ENCODE peak calls at places on chromosomes 5 and 9, in ten cellular contexts. B is left lung, Z is cardiac muscle cell, I is IMR-90, X is lung, M is neural progenitor cell, F is left ventricle myocardium inferior, T is lower lobe of right lung, K is NT2/D1, L is gastrocnemius medialis. Y is an unnamed sample.

GRCh38 chr5:129906177-129906887 is 2.1 kb downstream of the CHSY3 start:
- DNase-seq in M (peak; percentile 42), F (no peak), X (no peak), K (no peak), Z (peak; percentile 71), B (peak; percentile 51), I (no peak), L (no peak), T (no peak), Y (no peak)

GRCh38 chr9:127838375-127839078 is 15.9 kb downstream of the ENG start:
- DNase-seq in K (no peak), L (peak; percentile 43), I (peak; percentile 93), F (peak; percentile 71), Z (peak; percentile 94), M (no peak), B (peak; percentile 92), X (peak; percentile 79), T (peak; percentile 82), Y (peak; percentile 70)

GRCh38 chr5:68680376-68680775 is 413.4 kb upstream of the SLC30A5 start:
- DNase-seq in X (no peak), K (no peak), B (no peak), Z (peak; percentile 46), F (no peak), T (no peak), I (no peak), M (no peak), L (no peak), Y (no peak)

GRCh38 chr9:29548436-29548835 is 1975.2 kb upstream of the C9orf72 start:
- DNase-seq in T (no peak), I (no peak), F (no peak), L (no peak), K (no peak), B (no peak), X (no peak), M (no peak), Z (peak; percentile 21), Y (no peak)

GRCh38 chr9:110820378-110820777 is 151.8 kb downstream of the MUSK start:
- DNase-seq in X (no peak), K (no peak), M (no peak), Z (peak; percentile 49), B (no peak), F (no peak), T (no peak), L (no peak), I (no peak), Y (no peak)

GRCh38 chr5:33890147-33890546 is 1.6 kb downstream of the ADAMTS12 start:
- DNase-seq in I (peak; percentile 41), B (no peak), Z (peak; percentile 33), X (no peak), M (peak; percentile 22), K (no peak), F (no peak), T (no peak), L (no peak), Y (no peak)

GRCh38 chr5:143041972-143042770 is 272.0 kb downstream of the ARHGAP26 start:
- DNase-seq in F (no peak), X (no peak), M (no peak), T (no peak), K (no peak), Z (peak; percentile 45), L (peak; percentile 81), B (no peak), I (peak; percentile 68), Y (no peak)

GRCh38 chr9:124342946-124343485 is 72.2 kb downstream of the PSMB7 start:
- DNase-seq in Z (peak; percentile 84), B (peak; percentile 81), L (peak; percentile 74), M (peak; percentile 75), X (peak; percentile 51), I (peak; percentile 94), T (peak; percentile 54), F (peak; percentile 26), K (no peak), Y (peak; percentile 63)

GRCh38 chr9:125982798-125983406 is 235.7 kb downstream of the PBX3 start:
- DNase-seq in I (no peak), B (no peak), F (no peak), M (no peak), L (no peak), T (no peak), K (no peak), X (no peak), Z (no peak), Y (no peak)

GRCh38 chr9:130304141-130304540 is 38.6 kb downstream of the HMCN2 start:
- DNase-seq in L (no peak), I (no peak), F (no peak), T (no peak), B (no peak), Z (no peak), K (no peak), M (no peak), X (no peak), Y (no peak)
- H3K27me3 ChIP-seq in L (peaks cover 12% of the 10 kb centered on the region), I (peaks cover 69% of the 10 kb centered on the region), F (peaks cover 7% of the 10 kb centered on the region), T (no peaks in the 10 kb centered on the region), B (peaks cover 9% of the 10 kb centered on the region), Z (no peaks in the 10 kb centered on the region), K (no peaks in the 10 kb centered on the region), M (no peaks in the 10 kb centered on the region), X (no peaks in the 10 kb centered on the region), Y (peaks cover 10% of the 10 kb centered on the region)

DNA sequence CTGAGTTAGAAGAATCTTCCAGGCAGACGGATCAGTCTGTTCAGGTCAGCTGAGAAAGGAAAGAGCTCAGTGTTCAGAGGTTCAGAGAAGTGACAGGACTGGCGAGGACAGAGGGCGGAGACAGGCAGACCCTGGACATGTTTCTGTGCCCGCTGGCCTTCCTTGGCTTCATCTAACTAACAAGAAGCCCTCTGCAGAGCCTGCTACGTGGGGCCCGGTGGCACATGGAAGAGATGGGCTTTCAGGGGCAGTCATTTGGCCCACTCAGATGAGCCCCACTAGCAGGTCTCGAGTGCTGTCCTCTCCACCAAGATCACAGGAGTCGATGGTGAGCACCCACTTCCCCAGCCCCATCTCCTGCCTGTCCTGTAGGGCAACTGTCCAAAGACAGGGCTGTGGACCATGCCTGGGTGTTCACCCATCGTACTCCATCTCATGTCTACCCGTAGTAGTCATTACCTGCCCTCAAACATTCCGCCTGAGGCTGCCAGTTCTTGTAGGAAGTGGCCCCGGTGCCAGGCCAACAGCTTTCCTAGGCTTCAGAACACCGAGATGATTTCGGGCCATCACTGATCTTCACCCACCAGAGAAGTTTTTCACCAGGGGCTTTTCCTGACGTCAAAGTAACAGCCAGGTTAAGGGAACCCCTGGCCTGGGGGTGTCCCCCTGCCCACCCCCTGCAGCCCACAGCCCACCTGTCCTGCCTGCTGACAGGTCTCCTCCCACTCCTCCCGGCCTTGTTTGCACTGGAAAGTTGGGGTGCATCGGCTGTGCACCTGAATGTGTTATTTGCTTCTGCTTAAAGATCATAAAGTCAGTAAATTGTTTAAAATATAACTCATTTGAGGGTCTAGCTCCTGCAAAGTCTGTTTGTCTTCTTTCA is 14.0 kb downstream of the IRX2 start:
- DNase-seq in T (no peak), L (no peak), I (no peak), F (no peak), Z (no peak), K (no peak), B (no peak), X (no peak), M (no peak), Y (no peak)
- H3K27me3 ChIP-seq in T (peaks cover 61% of the 10 kb centered on the region), L (peaks cover 48% of the 10 kb centered on the region), I (peaks cover 18% of the 10 kb centered on the region), F (peaks cover 97% of the 10 kb centered on the region), Z (peaks cover 99% of the 10 kb centered on the region), K (peaks cover 4% of the 10 kb centered on the region), B (peaks cover 80% of the 10 kb centered on the region), X (peaks cover 5% of the 10 kb centered on the region), M (peaks cover 64% of the 10 kb centered on the region), Y (peaks cover 2% of the 10 kb centered on the region)

GRCh38 chr5:51389326-51389581 is 6.0 kb downstream of the ISL1 start:
- DNase-seq in L (no peak), Z (no peak), I (no peak), M (peak; percentile 76), X (no peak), B (no peak), K (no peak), T (no peak), F (no peak), Y (no peak)

GRCh38 chr5:51386916-51387853 is 3.9 kb downstream of the ISL1 start:
- DNase-seq in M (peak; percentile 52), T (no peak), L (no peak), Z (no peak), F (no peak), B (peak; percentile 62), K (no peak), I (no peak), X (no peak), Y (no peak)

GRCh38 chr5:51388488-51389325 is 5.5 kb downstream of the ISL1 start:
- DNase-seq in X (no peak), Z (no peak), M (no peak), K (no peak), I (no peak), L (no peak), F (no peak), B (no peak), T (no peak), Y (no peak)

GRCh38 chr5:51389582-51390463 is 6.6 kb downstream of the ISL1 start:
- DNase-seq in Z (no peak), L (no peak), K (no peak), X (no peak), T (no peak), F (no peak), M (no peak), I (no peak), B (peak; percentile 64), Y (no peak)

DNA sequence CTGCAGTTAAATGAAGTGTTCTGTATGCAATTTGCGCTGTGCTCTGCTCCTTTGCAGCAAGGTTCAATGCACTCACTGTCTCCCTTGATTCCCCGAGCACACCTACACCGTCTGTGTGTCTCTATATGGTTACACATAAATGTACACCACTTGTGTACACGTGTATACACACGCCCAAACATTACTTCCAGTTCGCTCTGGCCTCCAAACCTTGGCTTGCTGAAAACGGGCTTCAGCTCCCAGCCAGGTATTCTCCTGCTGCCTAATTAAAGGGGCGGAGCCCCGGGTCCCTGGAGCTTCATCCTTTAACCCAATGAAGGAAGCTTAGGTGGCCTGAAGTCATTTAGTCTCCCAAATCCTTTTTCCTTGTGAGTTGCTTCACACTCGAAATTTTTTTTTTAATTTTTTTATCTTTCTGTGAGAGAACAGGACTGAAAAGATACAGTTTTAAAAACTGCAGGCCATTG is 4.6 kb downstream of the ISL1 start:
- DNase-seq in B (no peak), X (no peak), I (no peak), T (no peak), M (peak; percentile 61), Z (no peak), K (no peak), F (no peak), L (no peak), Y (no peak)
- H3K27me3 ChIP-seq in B (peaks cover 100% of the 10 kb centered on the region), X (peaks cover 31% of the 10 kb centered on the region), I (peaks cover 47% of the 10 kb centered on the region), T (peaks cover 92% of the 10 kb centered on the region), M (peaks cover 99% of the 10 kb centered on the region), Z (peaks cover 36% of the 10 kb centered on the region), K (peaks cover 96% of the 10 kb centered on the region), F (peaks cover 100% of the 10 kb centered on the region), L (peaks cover 78% of the 10 kb centered on the region), Y (no peaks in the 10 kb centered on the region)

DNA sequence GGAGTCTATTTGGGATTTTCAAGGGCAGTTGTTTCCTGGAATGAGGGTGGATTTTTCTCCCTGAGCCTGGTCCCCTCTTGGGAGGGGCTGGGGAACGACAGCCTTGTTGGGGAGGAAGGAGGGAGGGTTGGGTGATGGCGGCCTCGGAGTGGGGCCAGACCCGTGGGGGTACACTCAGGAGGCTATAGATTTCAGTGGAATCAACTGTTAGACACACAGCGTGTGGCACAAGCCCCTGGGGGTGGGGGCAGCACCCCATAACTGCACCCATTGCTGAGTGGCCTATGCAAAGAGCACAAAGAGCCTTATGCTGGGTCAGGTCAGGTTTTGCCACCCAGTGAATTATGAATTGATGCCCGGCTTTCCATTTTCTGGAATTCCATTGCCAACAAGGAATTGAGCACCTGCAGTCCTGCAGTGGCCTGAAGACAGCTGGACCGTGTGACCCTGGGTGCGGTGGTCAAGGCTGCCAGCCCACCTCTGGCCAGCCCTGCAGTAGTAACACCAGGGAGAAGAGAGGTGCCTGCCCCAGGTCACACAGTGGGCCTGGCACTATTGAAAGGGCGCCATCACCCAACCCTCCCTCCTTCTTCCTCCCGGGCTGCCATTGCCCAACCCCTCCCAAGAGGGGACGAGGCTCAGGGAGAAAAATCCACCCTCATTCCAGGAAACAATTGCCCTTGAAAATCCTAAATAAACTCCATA is 8.4 kb downstream of the MYMK start:
- DNase-seq in T (no peak), L (no peak), I (no peak), F (no peak), M (no peak), B (peak; percentile 34), K (no peak), X (no peak), Z (no peak), Y (no peak)
- H3K27me3 ChIP-seq in T (peaks cover 8% of the 10 kb centered on the region), L (no peaks in the 10 kb centered on the region), I (peaks cover 56% of the 10 kb centered on the region), F (peaks cover 12% of the 10 kb centered on the region), M (no peaks in the 10 kb centered on the region), B (peaks cover 21% of the 10 kb centered on the region), K (no peaks in the 10 kb centered on the region), X (no peaks in the 10 kb centered on the region), Z (no peaks in the 10 kb centered on the region), Y (no peaks in the 10 kb centered on the region)

Y was measured in BJ.